ENCODE peak calls at places on chromosomes 13 and 19, in eight cellular contexts. O is neural crest cell; K is cardiac fibroblast; U is activated naive CD8-positive, alpha-beta T cell treated with anti-CD3 and anti-CD28 coated beads for 36 hours; C is T-helper 2 cell; T is activated T-cell treated with anti-CD3 and anti-CD28 coated beads, Interleukin-2, amount 50 U/mL, for 1 hour; I is AG08395; S is astrocyte. E is an unnamed sample.

GRCh38 chr13:80334582-80335260 is 6.2 kb downstream of the SPRY2 start:
- DNase-seq in I (no peak), S (peak), K (peak), T (no peak), U (no peak), O (no peak), C (no peak), E (peak)

GRCh38 chr13:23547000-23547590 is 23.1 kb upstream of the TNFRSF19 start:
- DNase-seq in I (peak), K (peak), O (no peak), T (no peak), S (peak), U (no peak), C (no peak), E (peak)

GRCh38 chr19:1516395-1516753 is 3.6 kb upstream of the ADAMTSL5 start:
- DNase-seq in I (no peak), T (no peak), U (no peak), K (peak), C (no peak), O (no peak), S (no peak), E (no peak)

GRCh38 chr13:37960427-37960826 is 90.9 kb upstream of the TRPC4 start:
- DNase-seq in U (no peak), O (no peak), S (no peak), I (no peak), T (no peak), K (peak), C (no peak), E (no peak)

GRCh38 chr19:34243876-34244578 is 10.3 kb upstream of the GARRE1 start:
- DNase-seq in K (no peak), C (no peak), O (no peak), T (no peak), I (no peak), S (no peak), U (no peak), E (no peak)

GRCh38 chr19:19711934-19712828 is 20.7 kb downstream of the ZNF14 start:
- DNase-seq in O (no peak), K (peak), I (no peak), S (no peak), U (no peak), C (no peak), T (no peak), E (no peak)

GRCh38 chr19:37007587-37008220 is 70.5 kb upstream of the ZNF420 start:
- DNase-seq in T (peak), I (peak), C (peak), U (peak), S (peak), O (no peak), K (peak), E (no peak)

GRCh38 chr13:111020021-111020420 is 95.1 kb upstream of the ARHGEF7 start:
- DNase-seq in T (no peak), C (no peak), I (no peak), O (no peak), K (no peak), U (no peak), S (no peak), E (no peak)

GRCh38 chr13:86193281-86193680 is 394.1 kb upstream of the SLITRK6 start:
- DNase-seq in K (no peak), T (no peak), I (no peak), O (no peak), C (no peak), U (no peak), S (no peak), E (no peak)

GRCh38 chr19:53958168-53958571 is 4.6 kb upstream of the CACNG8 start:
- DNase-seq in S (no peak), C (no peak), I (no peak), U (no peak), T (no peak), K (no peak), O (no peak), E (no peak)

GRCh38 chr19:13051581-13052165 is 51.0 kb downstream of the LYL1 start:
- DNase-seq in U (peak), K (peak), C (no peak), O (peak), S (no peak), I (no peak), T (no peak), E (peak)

GRCh38 chr13:80030491-80030890 is 310.4 kb downstream of the SPRY2 start:
- DNase-seq in C (no peak), T (no peak), O (no peak), S (no peak), K (peak), I (peak), U (no peak), E (peak)

GRCh38 chr19:35168261-35168660 is 13.7 kb downstream of the FXYD5 start:
- DNase-seq in O (no peak), C (no peak), U (no peak), K (no peak), T (peak), I (no peak), S (no peak), E (no peak)

GRCh38 chr19:17966497-17967257 is at the start of gene KCNN1:
- DNase-seq in K (no peak), S (no peak), C (no peak), I (no peak), O (peak), U (no peak), T (no peak), E (no peak)

GRCh38 chr19:19956431-19957075 is 55.8 kb downstream of the ZNF93 start:
- DNase-seq in I (no peak), C (no peak), S (no peak), O (no peak), U (no peak), T (no peak), K (no peak), E (no peak)

GRCh38 chr13:45879666-45880065 is 28.1 kb upstream of the SIAH3 start:
- DNase-seq in T (no peak), U (no peak), O (no peak), K (peak), S (no peak), C (no peak), I (no peak), E (no peak)

GRCh38 chr13:24899601-24900000 is 135.6 kb downstream of the RNF17 start:
- DNase-seq in T (no peak), U (no peak), O (no peak), C (no peak), I (no peak), K (peak), S (peak), E (peak)

GRCh38 chr13:31213681-31214289 is 14.0 kb downstream of the B3GLCT start:
- DNase-seq in K (peak), S (peak), U (no peak), C (no peak), O (no peak), I (peak), T (no peak), E (no peak)

E was measured in LHCN-M2.